ENCODE peak calls at places on chromosomes 12 and 14, in four cellular contexts. E is pancreas; P is fibroblast of mammary gland; G is CD4-positive, alpha-beta T cell. M is an unnamed sample.

GRCh38 chr12:112419269-112420133 is 754 bp downstream of the PTPN11 start:
- DNase-seq in E (peak; percentile 75), P (peak; percentile 78), G (peak; percentile 1), M (peak; percentile 34)

GRCh38 chr12:325886-326285 is 63.2 kb downstream of the KDM5A start:
- DNase-seq in E (no peak), P (no peak), G (no peak), M (no peak)

GRCh38 chr12:62933220-62933870 is 1.6 kb downstream of the PPM1H start:
- DNase-seq in E (peak; percentile 35), P (no peak), G (no peak), M (no peak)

GRCh38 chr14:99627510-99628381 is 17.2 kb upstream of the HHIPL1 start:
- DNase-seq in E (no peak), P (no peak), G (no peak), M (no peak)

GRCh38 chr14:102188187-102188586 is 48.5 kb downstream of the WDR20 start:
- DNase-seq in E (no peak), P (no peak), G (no peak), M (no peak)

GRCh38 chr12:18261273-18261672 is at the start of gene PIK3C2G:
- DNase-seq in E (no peak), P (no peak), G (no peak), M (no peak)

GRCh38 chr14:105508069-105508468 is 17.0 kb downstream of the TEDC1 start:
- DNase-seq in E (no peak), P (no peak), G (no peak), M (no peak)

GRCh38 chr12:262817-263216 is at the start of gene SLC6A13:
- DNase-seq in E (no peak), P (no peak), G (no peak), M (peak; percentile 39)

GRCh38 chr12:27081668-27082091 is 698 bp downstream of the C12orf71 start:
- DNase-seq in E (no peak), P (peak; percentile 49), G (no peak), M (no peak)

GRCh38 chr14:96502621-96503251 is 554 bp downstream of the PAPOLA start:
- DNase-seq in E (peak; percentile 52), P (peak; percentile 31), G (peak; percentile 4), M (peak; percentile 50)

GRCh38 chr12:45762185-45763110 is 32.9 kb downstream of the ARID2 start:
- DNase-seq in E (no peak), P (peak; percentile 73), G (no peak), M (no peak)

GRCh38 chr12:105272814-105273416 is 36.9 kb upstream of the APPL2 start:
- DNase-seq in E (no peak), P (no peak), G (no peak), M (no peak)

GRCh38 chr12:28010036-28010435 is 37.5 kb upstream of the PTHLH start:
- DNase-seq in E (no peak), P (no peak), G (no peak), M (no peak)

GRCh38 chr12:63308701-63309100 is 157.7 kb upstream of the AVPR1A start:
- DNase-seq in E (no peak), P (peak; percentile 50), G (no peak), M (no peak)

GRCh38 chr14:104130974-104131651 is 7.3 kb upstream of the KIF26A start:
- DNase-seq in E (peak; percentile 78), P (peak; percentile 34), G (no peak), M (peak; percentile 22)
- TF ChIP-seq CTCF in E (peak; percentile 67), P (peak; percentile 48), G (no peak), M (peak; percentile 74)

GRCh38 chr14:60328588-60328987 is 79.6 kb downstream of the PPM1A start:
- DNase-seq in E (no peak), P (no peak), G (no peak), M (no peak)
- TF ChIP-seq CTCF in E (no peak), P (no peak), G (no peak), M (no peak)

GRCh38 chr12:91940826-91941225 is 204.8 kb downstream of the BTG1 start:
- DNase-seq in E (no peak), P (no peak), G (no peak), M (no peak)
- TF ChIP-seq CTCF in E (no peak), P (no peak), G (no peak), M (no peak)

DNA sequence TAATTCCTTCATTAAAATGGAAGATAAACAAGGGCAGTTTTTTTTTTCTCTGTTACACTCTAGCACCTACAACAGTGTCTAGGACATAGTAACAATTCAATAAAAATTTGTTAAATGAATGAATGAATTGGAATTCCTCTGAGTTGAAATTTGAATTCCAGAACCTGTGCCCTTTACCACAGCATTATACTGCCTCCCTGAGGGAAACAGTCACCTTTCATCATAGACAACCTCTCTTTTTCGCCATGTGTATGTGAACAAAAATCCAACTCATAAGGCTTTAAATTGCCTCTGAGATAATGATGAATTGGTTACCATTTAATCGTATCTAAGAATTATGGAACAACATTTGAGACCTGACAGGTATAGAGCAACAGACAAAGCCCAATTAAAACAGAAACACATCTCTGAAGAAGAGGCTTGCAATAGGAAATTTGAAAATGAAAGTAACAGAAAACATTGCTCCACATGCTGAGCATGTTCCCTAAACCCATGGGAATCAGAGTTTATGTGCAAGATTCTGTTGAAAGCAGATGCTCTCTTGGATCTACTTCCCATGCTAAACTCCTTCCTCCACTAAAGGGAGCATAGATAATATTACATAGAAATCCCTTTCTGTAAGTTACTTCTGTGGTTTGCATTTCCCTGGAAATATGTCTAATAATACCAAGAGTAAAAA is 657.8 kb downstream of the GALC start:
- DNase-seq in E (no peak), P (peak; percentile 49), G (no peak), M (no peak)
- TF ChIP-seq CTCF in E (no peak), P (peak; percentile 14), G (no peak), M (no peak)

GRCh38 chr12:53481957-53482586 is 17.2 kb downstream of the MAP3K12 start:
- DNase-seq in E (no peak), P (no peak), G (no peak), M (no peak)
- TF ChIP-seq CTCF in E (no peak), P (peak; percentile 30), G (no peak), M (peak; percentile 23)

GRCh38 chr12:130337476-130338303 is at the start of gene PIWIL1:
- DNase-seq in E (no peak), P (no peak), G (no peak), M (no peak)

GRCh38 chr12:130336723-130337475 is 788 bp upstream of the PIWIL1 start:
- DNase-seq in E (no peak), P (no peak), G (no peak), M (no peak)

GRCh38 chr12:130334937-130335336 is 2.8 kb upstream of the PIWIL1 start:
- DNase-seq in E (no peak), P (no peak), G (no peak), M (no peak)

GRCh38 chr12:130334399-130334798 is 3.3 kb upstream of the PIWIL1 start:
- DNase-seq in E (no peak), P (no peak), G (no peak), M (no peak)

DNA sequence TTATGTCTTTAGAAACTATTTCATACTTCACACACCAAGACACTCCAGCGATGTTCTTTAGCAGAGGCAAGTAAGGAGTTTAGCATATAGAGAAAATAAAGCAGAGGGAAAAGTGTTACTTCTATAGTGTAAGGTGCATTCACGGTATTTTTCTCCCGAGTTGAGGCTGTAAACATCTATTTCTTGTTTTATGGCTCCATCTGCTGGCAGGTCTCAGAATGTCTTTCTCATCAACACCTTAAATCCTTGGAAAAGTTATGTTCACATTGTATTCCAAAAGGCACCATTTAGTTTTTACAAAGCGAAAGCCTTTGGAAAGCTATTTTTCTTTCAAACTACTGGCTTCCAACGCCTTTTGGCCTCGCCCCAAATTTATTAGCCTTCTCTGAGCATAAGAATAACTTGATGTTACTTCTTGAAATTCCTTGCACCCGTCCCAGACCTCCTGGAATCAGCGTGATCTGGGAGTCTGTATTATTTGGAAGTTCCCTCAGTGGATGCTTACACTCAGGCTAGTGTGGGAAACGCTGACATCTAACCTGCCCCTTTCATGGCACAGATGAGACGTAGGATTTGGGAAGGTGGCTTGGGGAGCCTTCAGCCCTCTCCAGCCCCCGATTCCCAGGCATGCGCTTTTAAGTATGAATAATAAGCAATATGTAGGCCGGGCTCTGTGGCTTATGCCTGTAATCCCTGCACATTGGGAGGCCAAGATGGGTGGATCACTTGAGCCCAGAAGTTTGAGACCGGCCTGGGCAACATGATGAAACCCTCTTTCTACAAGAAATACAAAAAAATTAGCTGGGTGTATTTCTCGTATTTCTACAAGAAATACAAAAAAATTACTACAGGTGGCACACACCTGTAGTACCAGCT is 1.9 kb upstream of the PIWIL1 start:
- DNase-seq in E (peak; percentile 48), P (peak; percentile 61), G (no peak), M (no peak)
- TF ChIP-seq CTCF in E (peak; percentile 59), P (peak; percentile 63), G (peak; percentile 75), M (peak; percentile 74)

GRCh38 chr14:92325835-92326234 is 2.9 kb downstream of the SLC24A4 start:
- DNase-seq in E (no peak), P (no peak), G (no peak), M (no peak)
- TF ChIP-seq CTCF in E (no peak), P (no peak), G (no peak), M (no peak)

DNA sequence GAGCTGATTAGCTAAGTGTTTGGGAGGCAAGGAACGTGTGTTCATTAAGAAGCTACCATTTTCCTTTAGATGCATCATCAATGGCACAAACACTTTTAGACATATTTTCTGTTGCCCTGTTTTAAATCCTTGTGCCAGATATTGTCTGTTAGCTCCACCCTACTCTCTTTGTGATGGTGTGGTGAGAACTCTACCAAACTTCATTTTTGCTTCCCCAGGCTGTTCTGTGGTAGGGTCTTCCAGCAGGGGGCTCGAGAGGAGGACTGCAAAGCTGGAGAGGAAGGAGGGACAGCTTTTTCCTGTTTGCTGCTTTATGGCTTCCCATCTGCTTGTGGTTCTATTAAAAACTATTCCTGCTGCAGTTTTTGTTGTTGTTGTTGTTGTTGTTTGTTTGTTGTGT is 23.8 kb upstream of the STRAP start:
- DNase-seq in E (no peak), P (no peak), G (no peak), M (no peak)
- TF ChIP-seq CTCF in E (no peak), P (no peak), G (no peak), M (no peak)

M was measured in mesothelial cell of epicardium.